ENCODE peak calls at places on chromosomes 11 and 22, in five cellular contexts. E is OCI-LY7; I is lower lobe of right lung; B is esophagus squamous epithelium; U is naive thymus-derived CD4-positive, alpha-beta T cell. S is an unnamed sample.

GRCh38 chr22:31119026-31119717 is 3.6 kb upstream of the INPP5J start:
- DNase-seq in E (no peak), I (no peak), B (no peak), U (no peak), S (no peak)

GRCh38 chr11:61460986-61461385 is 31.1 kb downstream of the SDHAF2 start:
- DNase-seq in E (no peak), I (no peak), B (no peak), U (no peak), S (no peak)

GRCh38 chr22:30701872-30702271 is 7.2 kb downstream of the OSBP2 start:
- DNase-seq in E (no peak), I (no peak), B (no peak), U (no peak), S (no peak)

GRCh38 chr11:121453589-121454299 is 977 bp upstream of the SORL1-AS1 start:
- DNase-seq in E (peak; percentile 57), I (no peak), B (no peak), U (no peak), S (no peak)

GRCh38 chr11:93291889-93292288 is 38.7 kb upstream of the DEUP1 start:
- DNase-seq in E (no peak), I (no peak), B (no peak), U (no peak), S (no peak)

GRCh38 chr11:63845305-63845704 is 6.4 kb downstream of the MARK2 start:
- DNase-seq in E (no peak), I (no peak), B (no peak), U (no peak), S (no peak)

GRCh38 chr11:72871089-72871488 is 56.9 kb downstream of the ATG16L2 start:
- DNase-seq in E (no peak), I (no peak), B (no peak), U (no peak), S (no peak)

GRCh38 chr11:74460481-74461154 is 6.7 kb downstream of the KCNE3 start:
- DNase-seq in E (peak; percentile 5), I (no peak), B (no peak), U (no peak), S (no peak)

GRCh38 chr11:68550485-68550817 is 89.9 kb downstream of the PPP6R3 start:
- DNase-seq in E (no peak), I (no peak), B (no peak), U (peak; percentile 13), S (no peak)

GRCh38 chr11:79226136-79226535 is 214.7 kb downstream of the TENM4 start:
- DNase-seq in E (no peak), I (no peak), B (no peak), U (no peak), S (no peak)

GRCh38 chr11:122069946-122070345 is 46.1 kb downstream of the BLID start:
- DNase-seq in E (no peak), I (peak; percentile 66), B (no peak), U (no peak), S (no peak)

GRCh38 chr11:86914836-86915519 is 40.2 kb downstream of the FZD4 start:
- DNase-seq in E (no peak), I (no peak), B (no peak), U (no peak), S (no peak)
- H3K27ac ChIP-seq in E (no peak overlapping the region), I (no peak overlapping the region), B (peak overlapping the region; percentile 73), U (no peak overlapping the region), S (no peak overlapping the region)

DNA sequence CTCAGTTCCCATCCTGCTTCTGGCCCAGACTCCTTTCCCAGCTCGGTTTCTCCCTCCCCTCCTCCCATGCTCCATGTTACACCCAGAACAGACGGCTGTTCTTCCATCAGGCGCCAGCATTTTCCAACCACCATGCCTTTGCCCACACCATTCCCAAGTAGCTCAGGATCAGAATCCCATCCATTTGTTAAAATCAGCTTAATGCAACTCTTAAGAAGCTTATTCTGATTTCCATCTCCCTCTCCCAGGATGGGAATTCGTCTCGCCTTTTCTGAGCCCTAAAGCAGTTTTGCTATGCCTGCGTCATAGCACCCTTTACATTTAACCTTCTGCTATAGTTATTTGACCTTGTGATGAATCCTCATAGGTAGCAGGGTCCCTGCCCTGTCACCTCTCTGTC is 110.7 kb downstream of the MICAL2 start:
- DNase-seq in E (no peak), I (no peak), B (no peak), U (no peak), S (no peak)
- H3K27ac ChIP-seq in E (no peak overlapping the region), I (peak overlapping the region; percentile 86), B (peak overlapping the region; percentile 57), U (no peak overlapping the region), S (no peak overlapping the region)

DNA sequence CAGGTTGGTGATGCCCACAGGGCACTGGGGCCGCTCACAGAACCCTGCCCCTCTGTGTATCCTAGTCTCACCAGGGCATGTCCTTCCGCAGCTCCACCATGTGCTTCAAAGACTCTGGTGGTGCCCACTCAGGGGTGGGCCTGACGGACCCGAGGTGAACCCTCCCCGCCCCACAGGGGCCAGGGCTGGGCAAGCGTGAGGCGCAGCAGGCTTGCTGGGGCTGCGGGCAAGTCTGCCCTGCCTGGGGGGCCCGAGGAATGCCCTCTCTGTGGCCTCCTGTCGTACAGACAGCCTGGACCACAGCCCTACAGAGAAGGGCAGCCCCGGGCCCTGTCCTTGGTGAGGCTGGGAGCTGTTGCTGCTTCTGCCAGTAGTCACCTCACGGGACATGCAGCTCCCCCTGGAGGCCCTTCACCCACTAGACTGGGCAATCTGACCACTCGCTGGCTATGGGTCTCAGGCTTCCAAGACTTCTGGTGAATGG is 40.2 kb downstream of the TBX1 start:
- DNase-seq in E (no peak), I (peak; percentile 41), B (no peak), U (no peak), S (no peak)
- H3K27ac ChIP-seq in E (no peak overlapping the region), I (no peak overlapping the region), B (no peak overlapping the region), U (no peak overlapping the region), S (no peak overlapping the region)

GRCh38 chr11:99686838-99687237 is 666.1 kb downstream of the CNTN5 start:
- DNase-seq in E (no peak), I (no peak), B (no peak), U (no peak), S (no peak)
- H3K27ac ChIP-seq in E (no peak overlapping the region), I (no peak overlapping the region), B (no peak overlapping the region), U (no peak overlapping the region), S (no peak overlapping the region)

S was measured in SK-N-MC.